ENCODE peak calls at places on chromosome 1, in five cellular contexts. One of them, this sample, is unnamed.
A peak's percentile ranks its signal among the peaks of the same experiment; 100 is the strongest.

GRCh38 chr1:241715956-241716355 is 63.9 kb downstream of the WDR64 start:
- DNase-seq in fibroblast of pulmonary artery: no peak
- DNase-seq in Right ventricle myocardium superior: no peak
- DNase-seq in amniotic stem cell: no peak
- DNase-seq in kidney glomerular epithelial cell: no peak
- DNase-seq in this sample: no peak

GRCh38 chr1:223219318-223219635 is 76.2 kb upstream of the TLR5 start:
- DNase-seq in fibroblast of pulmonary artery: no peak
- DNase-seq in Right ventricle myocardium superior: no peak
- DNase-seq in amniotic stem cell: no peak
- DNase-seq in kidney glomerular epithelial cell: no peak
- DNase-seq in this sample: no peak

GRCh38 chr1:66331641-66332523 is 202.1 kb upstream of the SGIP1 start:
- DNase-seq in fibroblast of pulmonary artery: peak; percentile 94
- DNase-seq in Right ventricle myocardium superior: peak; percentile 80
- DNase-seq in amniotic stem cell: peak; percentile 40
- DNase-seq in kidney glomerular epithelial cell: peak; percentile 59
- DNase-seq in this sample: no peak

GRCh38 chr1:115314765-115315164 is 23.3 kb downstream of the NGF start:
- DNase-seq in fibroblast of pulmonary artery: peak; percentile 84
- DNase-seq in Right ventricle myocardium superior: no peak
- DNase-seq in amniotic stem cell: no peak
- DNase-seq in kidney glomerular epithelial cell: peak; percentile 78
- DNase-seq in this sample: no peak

GRCh38 chr1:182885591-182885990 is 46.4 kb downstream of the DHX9 start:
- DNase-seq in fibroblast of pulmonary artery: no peak
- DNase-seq in Right ventricle myocardium superior: no peak
- DNase-seq in amniotic stem cell: no peak
- DNase-seq in kidney glomerular epithelial cell: no peak
- DNase-seq in this sample: no peak

GRCh38 chr1:159765806-159766205 is 15.0 kb upstream of the DUSP23 start:
- DNase-seq in fibroblast of pulmonary artery: no peak
- DNase-seq in Right ventricle myocardium superior: no peak
- DNase-seq in amniotic stem cell: no peak
- DNase-seq in kidney glomerular epithelial cell: no peak
- DNase-seq in this sample: no peak

GRCh38 chr1:39490596-39491145 is 765 bp upstream of the BMP8A start:
- DNase-seq in fibroblast of pulmonary artery: no peak
- DNase-seq in Right ventricle myocardium superior: no peak
- DNase-seq in amniotic stem cell: no peak
- DNase-seq in kidney glomerular epithelial cell: no peak
- DNase-seq in this sample: peak; percentile 62

GRCh38 chr1:9085306-9085940 is 16.0 kb upstream of the SLC2A5 start:
- DNase-seq in fibroblast of pulmonary artery: no peak
- DNase-seq in Right ventricle myocardium superior: no peak
- DNase-seq in amniotic stem cell: no peak
- DNase-seq in kidney glomerular epithelial cell: no peak
- DNase-seq in this sample: no peak

GRCh38 chr1:151882466-151882865 is 26.8 kb downstream of the THEM4 start:
- DNase-seq in fibroblast of pulmonary artery: no peak
- DNase-seq in Right ventricle myocardium superior: no peak
- DNase-seq in amniotic stem cell: no peak
- DNase-seq in kidney glomerular epithelial cell: no peak
- DNase-seq in this sample: no peak

GRCh38 chr1:43919906-43920305 is 13.7 kb upstream of the ARTN start:
- DNase-seq in fibroblast of pulmonary artery: no peak
- DNase-seq in Right ventricle myocardium superior: no peak
- DNase-seq in amniotic stem cell: no peak
- DNase-seq in kidney glomerular epithelial cell: no peak
- DNase-seq in this sample: no peak

GRCh38 chr1:23163395-23163794 is 5.3 kb downstream of the LUZP1 start:
- DNase-seq in fibroblast of pulmonary artery: peak; percentile 19
- DNase-seq in Right ventricle myocardium superior: no peak
- DNase-seq in amniotic stem cell: no peak
- DNase-seq in kidney glomerular epithelial cell: no peak
- DNase-seq in this sample: no peak

GRCh38 chr1:152855661-152856060 is 4.1 kb upstream of the LCE7A start:
- DNase-seq in fibroblast of pulmonary artery: no peak
- DNase-seq in Right ventricle myocardium superior: no peak
- DNase-seq in amniotic stem cell: no peak
- DNase-seq in kidney glomerular epithelial cell: no peak
- DNase-seq in this sample: no peak

GRCh38 chr1:119873166-119874025 is 22.9 kb downstream of the ADAM30 start:
- DNase-seq in fibroblast of pulmonary artery: peak; percentile 90
- DNase-seq in Right ventricle myocardium superior: no peak
- DNase-seq in amniotic stem cell: no peak
- DNase-seq in kidney glomerular epithelial cell: peak; percentile 88
- DNase-seq in this sample: no peak

This sample was measured in NCI-H774.